ENCODE peak calls at places on chromosomes 11 and 22, in six cellular contexts. One of them, this sample, is unnamed.

GRCh38 chr11:134607963-134608750 is 196.1 kb upstream of the B3GAT1 start:
- DNase-seq in Peyer's patch: no peak
- DNase-seq in spleen: no peak
- DNase-seq in tibial nerve: no peak
- DNase-seq in ovary: no peak
- DNase-seq in K562: no peak
- DNase-seq in this sample: no peak

GRCh38 chr11:48162197-48162886 is 54.3 kb upstream of the OR4B1 start:
- DNase-seq in K562: no peak
- DNase-seq in tibial nerve: no peak
- DNase-seq in spleen: no peak
- DNase-seq in Peyer's patch: no peak
- DNase-seq in ovary: no peak
- DNase-seq in this sample: no peak

GRCh38 chr22:49297871-49298721 is 529.6 kb downstream of the BRD1 start:
- DNase-seq in ovary: no peak
- DNase-seq in K562: no peak
- DNase-seq in Peyer's patch: peak; percentile 8
- DNase-seq in spleen: peak; percentile 69
- DNase-seq in tibial nerve: peak; percentile 6
- DNase-seq in this sample: peak; percentile 10

GRCh38 chr11:100205926-100206325 is 481.2 kb upstream of the ARHGAP42 start:
- DNase-seq in tibial nerve: no peak
- DNase-seq in K562: no peak
- DNase-seq in spleen: no peak
- DNase-seq in Peyer's patch: no peak
- DNase-seq in ovary: no peak
- DNase-seq in this sample: no peak

GRCh38 chr22:50723991-50724390 is 14.0 kb upstream of the ACR start:
- DNase-seq in spleen: no peak
- DNase-seq in K562: no peak
- DNase-seq in tibial nerve: no peak
- DNase-seq in ovary: no peak
- DNase-seq in Peyer's patch: peak; percentile 53
- DNase-seq in this sample: no peak

GRCh38 chr11:110991621-110992355 is 253.7 kb upstream of the POU2AF2 start:
- DNase-seq in K562: no peak
- DNase-seq in spleen: no peak
- DNase-seq in tibial nerve: peak; percentile 36
- DNase-seq in Peyer's patch: no peak
- DNase-seq in ovary: no peak
- DNase-seq in this sample: peak; percentile 48

GRCh38 chr11:117300773-117301172 is 9.6 kb downstream of the BACE1-AS start:
- DNase-seq in ovary: no peak
- DNase-seq in tibial nerve: no peak
- DNase-seq in K562: no peak
- DNase-seq in Peyer's patch: no peak
- DNase-seq in spleen: no peak
- DNase-seq in this sample: no peak

GRCh38 chr22:40210814-40211213 is 33.1 kb downstream of the TNRC6B start:
- DNase-seq in spleen: no peak
- DNase-seq in K562: no peak
- DNase-seq in Peyer's patch: no peak
- DNase-seq in ovary: no peak
- DNase-seq in tibial nerve: no peak
- DNase-seq in this sample: no peak

GRCh38 chr11:94876645-94877445 is 96.5 kb downstream of the CWC15 start:
- DNase-seq in tibial nerve: peak; percentile 54
- DNase-seq in ovary: peak; percentile 86
- DNase-seq in Peyer's patch: peak; percentile 31
- DNase-seq in K562: peak; percentile 51
- DNase-seq in spleen: no peak
- DNase-seq in this sample: peak; percentile 50

GRCh38 chr22:44719586-44720368 is 17.8 kb downstream of the PRR5 start:
- DNase-seq in spleen: no peak
- DNase-seq in ovary: peak; percentile 60
- DNase-seq in K562: no peak
- DNase-seq in tibial nerve: no peak
- DNase-seq in Peyer's patch: no peak
- DNase-seq in this sample: peak; percentile 75

GRCh38 chr11:87368876-87369480 is 331.2 kb downstream of the TMEM135 start:
- DNase-seq in K562: no peak
- DNase-seq in spleen: no peak
- DNase-seq in ovary: no peak
- DNase-seq in tibial nerve: no peak
- DNase-seq in Peyer's patch: no peak
- DNase-seq in this sample: no peak

GRCh38 chr11:111115890-111116289 is 129.6 kb upstream of the POU2AF2 start:
- DNase-seq in tibial nerve: no peak
- DNase-seq in spleen: no peak
- DNase-seq in ovary: no peak
- DNase-seq in Peyer's patch: no peak
- DNase-seq in K562: no peak
- DNase-seq in this sample: no peak

GRCh38 chr11:105466582-105467228 is 143.2 kb upstream of the GRIA4 start:
- DNase-seq in spleen: no peak
- DNase-seq in tibial nerve: no peak
- DNase-seq in ovary: no peak
- DNase-seq in Peyer's patch: no peak
- DNase-seq in K562: no peak
- DNase-seq in this sample: no peak

GRCh38 chr11:57648791-57649735 is 649 bp downstream of the YPEL4 start:
- DNase-seq in K562: no peak
- DNase-seq in tibial nerve: no peak
- DNase-seq in spleen: no peak
- DNase-seq in ovary: peak; percentile 53
- DNase-seq in Peyer's patch: no peak
- DNase-seq in this sample: no peak
- TF ChIP-seq POLR2A in K562: no peak
- TF ChIP-seq POLR2A in tibial nerve: no peak
- TF ChIP-seq POLR2A in spleen: no peak
- TF ChIP-seq POLR2A in ovary: peak; percentile 12
- TF ChIP-seq POLR2A in Peyer's patch: no peak
- TF ChIP-seq POLR2A in this sample: no peak

GRCh38 chr22:36928181-36928580 is 14.8 kb downstream of the CSF2RB start:
- DNase-seq in Peyer's patch: no peak
- DNase-seq in ovary: no peak
- DNase-seq in spleen: no peak
- DNase-seq in K562: no peak
- DNase-seq in tibial nerve: no peak
- DNase-seq in this sample: no peak
- H3K36me3 ChIP-seq in Peyer's patch: no peaks in the 10 kb centered on the region
- H3K36me3 ChIP-seq in ovary: no peaks in the 10 kb centered on the region
- H3K36me3 ChIP-seq in spleen: peaks cover 11% of the 10 kb centered on the region
- H3K36me3 ChIP-seq in K562: no peaks in the 10 kb centered on the region
- H3K36me3 ChIP-seq in tibial nerve: no peaks in the 10 kb centered on the region
- H3K36me3 ChIP-seq in this sample: no peaks in the 10 kb centered on the region

DNA sequence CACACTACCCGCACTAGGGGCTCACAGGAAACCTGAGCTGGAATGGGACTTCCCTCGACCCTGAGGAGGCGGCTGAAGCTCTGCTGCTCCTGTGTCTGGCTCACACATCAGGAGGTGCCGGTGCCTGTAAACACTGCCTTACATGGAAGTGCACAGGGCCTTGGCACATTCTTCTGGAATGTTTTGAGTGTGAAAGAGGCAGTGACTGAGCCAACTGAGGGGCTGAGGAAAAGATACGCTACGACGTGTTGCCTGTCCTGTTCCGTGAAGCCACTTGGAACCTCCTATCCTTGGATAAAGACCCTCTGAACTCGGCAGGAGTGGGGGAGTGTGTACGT is 10.5 kb downstream of the TXN2 start:
- DNase-seq in ovary: no peak
- DNase-seq in spleen: no peak
- DNase-seq in tibial nerve: no peak
- DNase-seq in Peyer's patch: no peak
- DNase-seq in K562: no peak
- DNase-seq in this sample: no peak
- TF ChIP-seq POLR2A in ovary: no peak
- TF ChIP-seq POLR2A in spleen: no peak
- TF ChIP-seq POLR2A in tibial nerve: no peak
- TF ChIP-seq POLR2A in Peyer's patch: no peak
- TF ChIP-seq POLR2A in K562: no peak
- TF ChIP-seq POLR2A in this sample: no peak

GRCh38 chr11:66056541-66056940 is 4.4 kb downstream of the SF3B2 start:
- DNase-seq in K562: no peak
- DNase-seq in spleen: peak; percentile 46
- DNase-seq in tibial nerve: no peak
- DNase-seq in Peyer's patch: no peak
- DNase-seq in ovary: no peak
- DNase-seq in this sample: peak; percentile 39
- H3K36me3 ChIP-seq in K562: peaks cover 86% of the 10 kb centered on the region
- H3K36me3 ChIP-seq in spleen: peaks cover 79% of the 10 kb centered on the region
- H3K36me3 ChIP-seq in tibial nerve: peaks cover 80% of the 10 kb centered on the region
- H3K36me3 ChIP-seq in Peyer's patch: no peaks in the 10 kb centered on the region
- H3K36me3 ChIP-seq in ovary: no peaks in the 10 kb centered on the region
- H3K36me3 ChIP-seq in this sample: no peaks in the 10 kb centered on the region

DNA sequence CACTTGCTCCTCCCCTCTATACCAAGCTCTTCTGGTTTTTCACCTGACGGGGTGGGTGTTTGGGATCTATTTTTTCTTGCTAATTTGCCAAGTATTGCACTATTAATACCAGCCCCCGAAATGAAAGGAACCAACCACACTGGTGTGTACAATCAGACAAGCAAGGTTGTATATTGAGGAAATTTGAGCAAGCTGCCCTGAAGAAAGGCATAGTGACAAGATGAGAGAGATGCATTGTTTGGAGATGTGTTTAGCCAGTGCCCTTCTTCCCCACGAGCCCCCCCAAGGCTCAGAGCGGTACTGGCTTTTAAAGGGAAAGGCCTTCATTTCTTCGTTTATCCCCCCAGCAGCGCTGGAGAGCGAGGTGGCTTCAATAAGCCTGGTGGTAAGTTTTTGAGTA is 15.2 kb upstream of the GAS2L1 start:
- DNase-seq in ovary: no peak
- DNase-seq in tibial nerve: no peak
- DNase-seq in Peyer's patch: no peak
- DNase-seq in spleen: no peak
- DNase-seq in K562: no peak
- DNase-seq in this sample: no peak
- TF ChIP-seq POLR2A in ovary: no peak
- TF ChIP-seq POLR2A in tibial nerve: no peak
- TF ChIP-seq POLR2A in Peyer's patch: no peak
- TF ChIP-seq POLR2A in spleen: no peak
- TF ChIP-seq POLR2A in K562: no peak
- TF ChIP-seq POLR2A in this sample: no peak

GRCh38 chr11:765025-765801 is 12.1 kb downstream of the GATD1 start:
- DNase-seq in ovary: peak; percentile 64
- DNase-seq in Peyer's patch: peak; percentile 56
- DNase-seq in K562: peak; percentile 59
- DNase-seq in tibial nerve: no peak
- DNase-seq in spleen: peak; percentile 88
- DNase-seq in this sample: peak; percentile 53

GRCh38 chr11:762421-763072 is 14.7 kb downstream of the GATD1 start:
- DNase-seq in Peyer's patch: no peak
- DNase-seq in spleen: peak; percentile 76
- DNase-seq in K562: peak; percentile 36
- DNase-seq in ovary: no peak
- DNase-seq in tibial nerve: no peak
- DNase-seq in this sample: no peak

GRCh38 chr11:764322-765024 is 12.8 kb downstream of the GATD1 start:
- DNase-seq in spleen: no peak
- DNase-seq in tibial nerve: no peak
- DNase-seq in Peyer's patch: no peak
- DNase-seq in ovary: no peak
- DNase-seq in K562: no peak
- DNase-seq in this sample: no peak

GRCh38 chr11:763073-763463 is 14.2 kb downstream of the GATD1 start:
- DNase-seq in K562: peak; percentile 69
- DNase-seq in spleen: no peak
- DNase-seq in Peyer's patch: no peak
- DNase-seq in tibial nerve: no peak
- DNase-seq in ovary: no peak
- DNase-seq in this sample: no peak

DNA sequence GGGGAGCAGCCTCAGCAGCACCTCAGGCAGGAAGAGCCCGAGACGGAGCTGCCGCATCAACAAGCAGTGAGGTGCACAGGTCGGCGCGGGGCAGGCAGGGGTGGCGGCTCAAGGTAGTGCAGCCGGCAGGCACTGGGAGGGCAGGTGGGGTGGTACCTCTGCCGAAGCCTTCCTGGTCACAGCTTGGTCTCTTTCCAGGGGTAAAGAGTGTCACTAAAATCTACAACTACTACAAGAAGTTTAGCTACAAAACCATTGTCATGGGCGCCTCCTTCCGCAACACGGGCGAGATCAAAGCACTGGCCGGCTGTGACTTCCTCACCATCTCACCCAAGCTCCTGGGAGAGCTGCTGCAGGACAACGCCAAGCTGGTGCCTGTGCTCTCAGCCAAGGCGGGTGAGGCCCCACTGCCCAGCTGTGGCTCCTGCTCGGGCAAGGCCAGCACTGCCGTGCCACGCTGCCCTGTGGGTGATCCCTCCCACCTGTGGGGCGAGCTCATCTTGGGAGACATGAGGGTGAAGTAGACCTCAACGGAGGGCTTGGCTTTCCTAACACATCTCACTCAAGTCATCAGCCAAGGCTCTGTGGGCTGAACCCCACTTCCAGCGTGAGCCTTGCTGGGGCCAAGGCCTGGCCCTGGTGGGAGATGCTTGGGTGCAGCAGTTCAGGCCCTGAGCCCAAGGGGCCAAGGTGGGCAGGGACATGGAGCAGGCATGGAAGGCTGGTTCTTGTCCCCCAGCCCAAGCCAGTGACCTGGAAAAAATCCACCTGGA is 13.6 kb downstream of the GATD1 start:
- DNase-seq in ovary: no peak
- DNase-seq in spleen: peak; percentile 76
- DNase-seq in Peyer's patch: no peak
- DNase-seq in K562: no peak
- DNase-seq in tibial nerve: no peak
- DNase-seq in this sample: no peak
- H3K36me3 ChIP-seq in ovary: no peaks in the 10 kb centered on the region
- H3K36me3 ChIP-seq in spleen: peaks cover 72% of the 10 kb centered on the region
- H3K36me3 ChIP-seq in Peyer's patch: no peaks in the 10 kb centered on the region
- H3K36me3 ChIP-seq in K562: peaks cover 87% of the 10 kb centered on the region
- H3K36me3 ChIP-seq in tibial nerve: peaks cover 100% of the 10 kb centered on the region
- H3K36me3 ChIP-seq in this sample: no peaks in the 10 kb centered on the region

GRCh38 chr11:128482512-128483191 is 104.7 kb downstream of the ETS1 start:
- DNase-seq in Peyer's patch: no peak
- DNase-seq in tibial nerve: no peak
- DNase-seq in ovary: no peak
- DNase-seq in spleen: no peak
- DNase-seq in K562: no peak
- DNase-seq in this sample: no peak
- TF ChIP-seq POLR2A in Peyer's patch: no peak
- TF ChIP-seq POLR2A in tibial nerve: no peak
- TF ChIP-seq POLR2A in ovary: no peak
- TF ChIP-seq POLR2A in spleen: no peak
- TF ChIP-seq POLR2A in K562: no peak
- TF ChIP-seq POLR2A in this sample: no peak

DNA sequence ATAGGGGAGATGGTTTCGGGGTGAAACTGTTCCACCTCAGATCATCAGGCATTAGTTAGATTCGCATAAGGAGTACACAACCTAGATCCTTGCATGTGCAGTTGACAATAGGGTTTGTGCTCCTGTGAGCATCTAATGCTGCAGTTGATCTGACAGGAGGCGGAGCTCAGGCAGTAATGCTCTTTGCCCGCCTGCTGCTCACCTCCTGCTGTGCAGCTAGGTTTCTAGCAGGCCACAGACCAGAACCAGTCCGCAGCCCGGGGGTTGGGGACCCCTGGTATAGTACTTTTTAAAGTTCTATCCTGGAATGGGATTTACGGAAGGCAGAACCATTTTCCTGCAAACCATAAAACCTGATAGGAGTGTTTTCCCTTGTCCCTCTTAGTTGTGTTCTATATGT is 54.6 kb downstream of the POLD3 start:
- DNase-seq in Peyer's patch: no peak
- DNase-seq in tibial nerve: no peak
- DNase-seq in ovary: no peak
- DNase-seq in spleen: peak; percentile 63
- DNase-seq in K562: no peak
- DNase-seq in this sample: no peak
- H3K36me3 ChIP-seq in Peyer's patch: no peaks in the 10 kb centered on the region
- H3K36me3 ChIP-seq in tibial nerve: peaks cover 31% of the 10 kb centered on the region
- H3K36me3 ChIP-seq in ovary: no peaks in the 10 kb centered on the region
- H3K36me3 ChIP-seq in spleen: peaks cover 5% of the 10 kb centered on the region
- H3K36me3 ChIP-seq in K562: peaks cover 22% of the 10 kb centered on the region
- H3K36me3 ChIP-seq in this sample: no peaks in the 10 kb centered on the region